ENCODE peak calls at places on chromosomes 7 and 10, in six cellular contexts. One of them, this sample, is unnamed. For H3K36me3, the result is how much of the 10 kb centered on the place peaks cover.

GRCh38 chr10:58781873-58782488 is 269.3 kb downstream of the BICC1 start:
- DNase-seq in IMR-90: peak
- DNase-seq in neuronal stem cell: peak
- DNase-seq in mesendoderm: peak
- DNase-seq in mesenchymal stem cell: peak
- DNase-seq in H1: no peak
- DNase-seq in this sample: peak

GRCh38 chr10:131788386-131788785 is 112.4 kb upstream of the PPP2R2D start:
- DNase-seq in IMR-90: no peak
- DNase-seq in neuronal stem cell: no peak
- DNase-seq in mesendoderm: peak
- DNase-seq in mesenchymal stem cell: no peak
- DNase-seq in H1: no peak
- DNase-seq in this sample: no peak

GRCh38 chr7:1697499-1698125 is 27.5 kb downstream of the ELFN1 start:
- DNase-seq in IMR-90: no peak
- DNase-seq in neuronal stem cell: no peak
- DNase-seq in mesendoderm: no peak
- DNase-seq in mesenchymal stem cell: no peak
- DNase-seq in H1: peak
- DNase-seq in this sample: no peak

GRCh38 chr7:102050864-102051460 is 233.5 kb downstream of the CUX1 start:
- DNase-seq in IMR-90: no peak
- DNase-seq in neuronal stem cell: no peak
- DNase-seq in mesendoderm: no peak
- DNase-seq in mesenchymal stem cell: no peak
- DNase-seq in H1: no peak
- DNase-seq in this sample: no peak

GRCh38 chr10:91875779-91876178 is 33.5 kb downstream of the FGFBP3 start:
- DNase-seq in IMR-90: no peak
- DNase-seq in neuronal stem cell: no peak
- DNase-seq in mesendoderm: no peak
- DNase-seq in mesenchymal stem cell: no peak
- DNase-seq in H1: no peak
- DNase-seq in this sample: no peak

GRCh38 chr7:148987751-148988512 is 40.4 kb downstream of the PDIA4 start:
- DNase-seq in IMR-90: peak
- DNase-seq in neuronal stem cell: no peak
- DNase-seq in mesendoderm: peak
- DNase-seq in mesenchymal stem cell: no peak
- DNase-seq in H1: no peak
- DNase-seq in this sample: no peak

GRCh38 chr7:96837583-96837982 is 127.9 kb upstream of the SEM1 start:
- DNase-seq in IMR-90: no peak
- DNase-seq in neuronal stem cell: no peak
- DNase-seq in mesendoderm: no peak
- DNase-seq in mesenchymal stem cell: no peak
- DNase-seq in H1: no peak
- DNase-seq in this sample: no peak

GRCh38 chr7:127799535-127800305 is 147.7 kb downstream of the SND1 start:
- DNase-seq in IMR-90: no peak
- DNase-seq in neuronal stem cell: no peak
- DNase-seq in mesendoderm: no peak
- DNase-seq in mesenchymal stem cell: no peak
- DNase-seq in H1: no peak
- DNase-seq in this sample: no peak

GRCh38 chr7:42964849-42965805 is 33.0 kb downstream of the MRPL32 start:
- DNase-seq in IMR-90: no peak
- DNase-seq in neuronal stem cell: no peak
- DNase-seq in mesendoderm: peak
- DNase-seq in mesenchymal stem cell: peak
- DNase-seq in H1: no peak
- DNase-seq in this sample: no peak

GRCh38 chr7:93117852-93118530 is at the start of gene SAMD9:
- DNase-seq in IMR-90: peak
- DNase-seq in neuronal stem cell: no peak
- DNase-seq in mesendoderm: peak
- DNase-seq in mesenchymal stem cell: peak
- DNase-seq in H1: no peak
- DNase-seq in this sample: peak

GRCh38 chr7:76512941-76513816 is 2.8 kb downstream of the UPK3B start:
- DNase-seq in IMR-90: no peak
- DNase-seq in neuronal stem cell: no peak
- DNase-seq in mesendoderm: peak
- DNase-seq in mesenchymal stem cell: peak
- DNase-seq in H1: peak
- DNase-seq in this sample: no peak

GRCh38 chr10:114288424-114289095 is 49.5 kb downstream of the VWA2 start:
- DNase-seq in IMR-90: no peak
- DNase-seq in neuronal stem cell: no peak
- DNase-seq in mesendoderm: no peak
- DNase-seq in mesenchymal stem cell: no peak
- DNase-seq in H1: no peak
- DNase-seq in this sample: no peak

GRCh38 chr10:46547331-46547880 is 9.1 kb downstream of the GPRIN2 start:
- DNase-seq in IMR-90: no peak
- DNase-seq in neuronal stem cell: no peak
- DNase-seq in mesendoderm: no peak
- DNase-seq in mesenchymal stem cell: no peak
- DNase-seq in H1: peak
- DNase-seq in this sample: no peak

GRCh38 chr7:36217961-36218284 is 64.9 kb downstream of the EEPD1 start:
- DNase-seq in IMR-90: no peak
- DNase-seq in neuronal stem cell: no peak
- DNase-seq in mesendoderm: no peak
- DNase-seq in mesenchymal stem cell: no peak
- DNase-seq in H1: no peak
- DNase-seq in this sample: no peak

GRCh38 chr7:83347836-83348482 is 185.3 kb upstream of the PCLO start:
- DNase-seq in IMR-90: peak
- DNase-seq in neuronal stem cell: no peak
- DNase-seq in mesendoderm: peak
- DNase-seq in mesenchymal stem cell: peak
- DNase-seq in H1: no peak
- DNase-seq in this sample: peak

GRCh38 chr10:52071814-52072213 is 242.3 kb upstream of the DKK1 start:
- DNase-seq in IMR-90: no peak
- DNase-seq in neuronal stem cell: no peak
- DNase-seq in mesendoderm: no peak
- DNase-seq in mesenchymal stem cell: no peak
- DNase-seq in H1: no peak
- DNase-seq in this sample: no peak

GRCh38 chr10:46031648-46032532 is 1.5 kb upstream of the NCOA4 start:
- DNase-seq in IMR-90: no peak
- DNase-seq in neuronal stem cell: no peak
- DNase-seq in mesendoderm: peak
- DNase-seq in mesenchymal stem cell: no peak
- DNase-seq in H1: no peak
- DNase-seq in this sample: peak

GRCh38 chr10:133298466-133298865 is 10.2 kb downstream of the TUBGCP2 start:
- DNase-seq in IMR-90: no peak
- DNase-seq in neuronal stem cell: no peak
- DNase-seq in mesendoderm: no peak
- DNase-seq in mesenchymal stem cell: no peak
- DNase-seq in H1: no peak
- DNase-seq in this sample: no peak
- H3K36me3 ChIP-seq in IMR-90: half or more
- H3K36me3 ChIP-seq in neuronal stem cell: half or more
- H3K36me3 ChIP-seq in mesendoderm: under half
- H3K36me3 ChIP-seq in mesenchymal stem cell: half or more
- H3K36me3 ChIP-seq in H1: under half
- H3K36me3 ChIP-seq in this sample: half or more

GRCh38 chr7:39948932-39949928 is 826 bp upstream of the CDK13 start:
- DNase-seq in IMR-90: peak
- DNase-seq in neuronal stem cell: peak
- DNase-seq in mesendoderm: peak
- DNase-seq in mesenchymal stem cell: peak
- DNase-seq in H1: peak
- DNase-seq in this sample: peak
- H2BK5ac ChIP-seq in IMR-90: peak
- H2BK5ac ChIP-seq in neuronal stem cell: peak
- H2BK5ac ChIP-seq in mesendoderm: no peak
- H2BK5ac ChIP-seq in mesenchymal stem cell: peak
- H2BK5ac ChIP-seq in H1: peak
- H2BK5ac ChIP-seq in this sample: peak

GRCh38 chr10:5941579-5941978 is 35.8 kb downstream of the IL15RA start:
- DNase-seq in IMR-90: no peak
- DNase-seq in neuronal stem cell: no peak
- DNase-seq in mesendoderm: no peak
- DNase-seq in mesenchymal stem cell: no peak
- DNase-seq in H1: no peak
- DNase-seq in this sample: no peak

GRCh38 chr10:5935628-5936027 is 41.7 kb downstream of the IL15RA start:
- DNase-seq in IMR-90: no peak
- DNase-seq in neuronal stem cell: no peak
- DNase-seq in mesendoderm: no peak
- DNase-seq in mesenchymal stem cell: no peak
- DNase-seq in H1: no peak
- DNase-seq in this sample: no peak

GRCh38 chr10:5940807-5941218 is 36.5 kb downstream of the IL15RA start:
- DNase-seq in IMR-90: no peak
- DNase-seq in neuronal stem cell: no peak
- DNase-seq in mesendoderm: no peak
- DNase-seq in mesenchymal stem cell: no peak
- DNase-seq in H1: no peak
- DNase-seq in this sample: no peak

GRCh38 chr10:5937016-5937415 is 40.3 kb downstream of the IL15RA start:
- DNase-seq in IMR-90: no peak
- DNase-seq in neuronal stem cell: no peak
- DNase-seq in mesendoderm: no peak
- DNase-seq in mesenchymal stem cell: no peak
- DNase-seq in H1: no peak
- DNase-seq in this sample: no peak

GRCh38 chr10:5938291-5938690 is 39.1 kb downstream of the IL15RA start:
- DNase-seq in IMR-90: no peak
- DNase-seq in neuronal stem cell: no peak
- DNase-seq in mesendoderm: no peak
- DNase-seq in mesenchymal stem cell: no peak
- DNase-seq in H1: no peak
- DNase-seq in this sample: no peak
- H3K36me3 ChIP-seq in IMR-90: under half
- H3K36me3 ChIP-seq in neuronal stem cell: under half
- H3K36me3 ChIP-seq in mesendoderm: under half
- H3K36me3 ChIP-seq in mesenchymal stem cell: half or more
- H3K36me3 ChIP-seq in H1: under half
- H3K36me3 ChIP-seq in this sample: under half

GRCh38 chr10:68955786-68956532 is at the start of gene DDX21:
- DNase-seq in IMR-90: peak
- DNase-seq in neuronal stem cell: peak
- DNase-seq in mesendoderm: peak
- DNase-seq in mesenchymal stem cell: peak
- DNase-seq in H1: peak
- DNase-seq in this sample: peak
- H2BK5ac ChIP-seq in IMR-90: peak
- H2BK5ac ChIP-seq in neuronal stem cell: no peak
- H2BK5ac ChIP-seq in mesendoderm: peak
- H2BK5ac ChIP-seq in mesenchymal stem cell: peak
- H2BK5ac ChIP-seq in H1: peak
- H2BK5ac ChIP-seq in this sample: peak

GRCh38 chr10:71250405-71250804 is 38.0 kb downstream of the UNC5B start:
- DNase-seq in IMR-90: no peak
- DNase-seq in neuronal stem cell: no peak
- DNase-seq in mesendoderm: no peak
- DNase-seq in mesenchymal stem cell: no peak
- DNase-seq in H1: no peak
- DNase-seq in this sample: no peak

GRCh38 chr10:71251319-71251718 is 38.9 kb downstream of the UNC5B start:
- DNase-seq in IMR-90: no peak
- DNase-seq in neuronal stem cell: no peak
- DNase-seq in mesendoderm: no peak
- DNase-seq in mesenchymal stem cell: no peak
- DNase-seq in H1: no peak
- DNase-seq in this sample: no peak

GRCh38 chr10:71250842-71251241 is 38.5 kb downstream of the UNC5B start:
- DNase-seq in IMR-90: peak
- DNase-seq in neuronal stem cell: no peak
- DNase-seq in mesendoderm: no peak
- DNase-seq in mesenchymal stem cell: no peak
- DNase-seq in H1: no peak
- DNase-seq in this sample: no peak

GRCh38 chr10:71247804-71248203 is 35.4 kb downstream of the UNC5B start:
- DNase-seq in IMR-90: no peak
- DNase-seq in neuronal stem cell: no peak
- DNase-seq in mesendoderm: no peak
- DNase-seq in mesenchymal stem cell: no peak
- DNase-seq in H1: no peak
- DNase-seq in this sample: no peak

GRCh38 chr10:71249996-71250395 is 37.6 kb downstream of the UNC5B start:
- DNase-seq in IMR-90: no peak
- DNase-seq in neuronal stem cell: no peak
- DNase-seq in mesendoderm: no peak
- DNase-seq in mesenchymal stem cell: no peak
- DNase-seq in H1: no peak
- DNase-seq in this sample: no peak
- H3K36me3 ChIP-seq in IMR-90: under half
- H3K36me3 ChIP-seq in neuronal stem cell: under half
- H3K36me3 ChIP-seq in mesendoderm: under half
- H3K36me3 ChIP-seq in mesenchymal stem cell: under half
- H3K36me3 ChIP-seq in H1: under half
- H3K36me3 ChIP-seq in this sample: under half

DNA sequence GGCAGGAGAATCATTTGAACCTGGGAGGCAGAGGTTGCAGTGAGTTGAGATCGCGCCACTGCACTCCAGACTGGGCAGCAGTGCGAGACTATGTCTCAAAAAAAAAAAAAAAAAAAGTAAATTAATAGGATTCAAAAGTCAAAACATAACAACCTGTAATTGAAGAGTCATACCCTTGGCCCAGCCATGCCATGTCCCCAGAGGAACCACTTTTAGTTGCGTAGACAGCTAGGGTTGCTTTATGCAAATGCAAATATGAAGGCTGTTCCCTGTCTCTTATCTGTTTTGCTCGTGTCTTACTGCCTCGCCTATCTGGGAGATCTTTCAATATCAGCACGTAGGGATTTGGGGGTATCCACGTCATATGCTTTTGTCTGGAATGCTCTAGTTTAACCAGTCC is 73.1 kb downstream of the PRKAG2 start:
- DNase-seq in IMR-90: no peak
- DNase-seq in neuronal stem cell: no peak
- DNase-seq in mesendoderm: no peak
- DNase-seq in mesenchymal stem cell: no peak
- DNase-seq in H1: no peak
- DNase-seq in this sample: no peak
- H2BK5ac ChIP-seq in IMR-90: no peak
- H2BK5ac ChIP-seq in neuronal stem cell: no peak
- H2BK5ac ChIP-seq in mesendoderm: no peak
- H2BK5ac ChIP-seq in mesenchymal stem cell: no peak
- H2BK5ac ChIP-seq in H1: no peak
- H2BK5ac ChIP-seq in this sample: no peak

DNA sequence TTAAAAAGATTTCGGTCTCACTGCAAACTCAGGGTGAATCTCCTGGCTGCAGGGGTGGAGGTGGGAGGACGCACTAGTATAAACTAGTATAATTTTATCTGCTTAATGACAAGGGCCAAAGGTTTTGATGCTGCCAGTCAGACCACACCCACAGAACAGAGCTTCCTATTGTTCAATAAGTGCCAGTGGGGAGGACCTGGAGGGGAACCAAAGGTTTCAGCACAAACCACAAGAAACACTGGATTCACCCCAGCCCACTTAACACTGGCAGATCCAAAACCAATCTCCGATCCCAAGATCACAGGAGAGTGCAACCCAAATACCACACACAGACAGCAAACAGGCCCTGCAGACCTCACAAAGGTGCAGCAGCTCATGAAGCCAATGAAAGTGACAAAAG is 6.6 kb downstream of the VOPP1 start:
- DNase-seq in IMR-90: no peak
- DNase-seq in neuronal stem cell: no peak
- DNase-seq in mesendoderm: no peak
- DNase-seq in mesenchymal stem cell: no peak
- DNase-seq in H1: no peak
- DNase-seq in this sample: no peak
- H3K36me3 ChIP-seq in IMR-90: under half
- H3K36me3 ChIP-seq in neuronal stem cell: under half
- H3K36me3 ChIP-seq in mesendoderm: under half
- H3K36me3 ChIP-seq in mesenchymal stem cell: under half
- H3K36me3 ChIP-seq in H1: under half
- H3K36me3 ChIP-seq in this sample: under half

This sample was measured in trophoblast cell.